ENCODE peak calls at places on chromosome 21, in five cellular contexts. One of them, this sample, is unnamed.

GRCh38 chr21:39097335-39097861 is 85.9 kb downstream of the PSMG1 start:
- DNase-seq in spleen: peak; percentile 89
- DNase-seq in SK-N-SH: peak; percentile 47
- DNase-seq in suprapubic skin: no peak
- DNase-seq in sigmoid colon: no peak
- DNase-seq in this sample: no peak

GRCh38 chr21:21481238-21481637 is 483.0 kb downstream of the NCAM2 start:
- DNase-seq in spleen: no peak
- DNase-seq in SK-N-SH: no peak
- DNase-seq in suprapubic skin: no peak
- DNase-seq in sigmoid colon: no peak
- DNase-seq in this sample: no peak

GRCh38 chr21:25366116-25366515 is 241.2 kb downstream of the MRPL39 start:
- DNase-seq in spleen: no peak
- DNase-seq in SK-N-SH: no peak
- DNase-seq in suprapubic skin: no peak
- DNase-seq in sigmoid colon: no peak
- DNase-seq in this sample: no peak

GRCh38 chr21:34669149-34669879 is 520 bp downstream of the CLIC6 start:
- DNase-seq in spleen: no peak
- DNase-seq in SK-N-SH: peak; percentile 26
- DNase-seq in suprapubic skin: peak; percentile 69
- DNase-seq in sigmoid colon: no peak
- DNase-seq in this sample: peak; percentile 54

GRCh38 chr21:28587748-28588147 is 404.9 kb downstream of the LTN1 start:
- DNase-seq in spleen: no peak
- DNase-seq in SK-N-SH: no peak
- DNase-seq in suprapubic skin: no peak
- DNase-seq in sigmoid colon: no peak
- DNase-seq in this sample: no peak

GRCh38 chr21:15278851-15279250 is 214.1 kb upstream of the NRIP1 start:
- DNase-seq in spleen: no peak
- DNase-seq in SK-N-SH: no peak
- DNase-seq in suprapubic skin: no peak
- DNase-seq in sigmoid colon: no peak
- DNase-seq in this sample: no peak

GRCh38 chr21:42559326-42559725 is 45.7 kb downstream of the SLC37A1 start:
- DNase-seq in spleen: peak; percentile 56
- DNase-seq in SK-N-SH: no peak
- DNase-seq in suprapubic skin: peak; percentile 31
- DNase-seq in sigmoid colon: peak; percentile 43
- DNase-seq in this sample: no peak

GRCh38 chr21:46050651-46051378 is 47.1 kb upstream of the COL6A2 start:
- DNase-seq in spleen: no peak
- DNase-seq in SK-N-SH: no peak
- DNase-seq in suprapubic skin: peak; percentile 61
- DNase-seq in sigmoid colon: peak; percentile 69
- DNase-seq in this sample: no peak

GRCh38 chr21:39314155-39315027 is 959 bp upstream of the BRWD1 start:
- DNase-seq in spleen: no peak
- DNase-seq in SK-N-SH: no peak
- DNase-seq in suprapubic skin: no peak
- DNase-seq in sigmoid colon: peak; percentile 72
- DNase-seq in this sample: peak; percentile 28

GRCh38 chr21:42652527-42653491 is 612 bp upstream of the PDE9A start:
- DNase-seq in spleen: peak; percentile 85
- DNase-seq in SK-N-SH: peak; percentile 98
- DNase-seq in suprapubic skin: no peak
- DNase-seq in sigmoid colon: peak; percentile 92
- DNase-seq in this sample: peak; percentile 75

GRCh38 chr21:32423846-32424535 is 11.5 kb downstream of the EVA1C start:
- DNase-seq in spleen: no peak
- DNase-seq in SK-N-SH: no peak
- DNase-seq in suprapubic skin: no peak
- DNase-seq in sigmoid colon: no peak
- DNase-seq in this sample: no peak

GRCh38 chr21:42079008-42079938 is 8.2 kb downstream of the UMODL1 start:
- DNase-seq in spleen: peak; percentile 66
- DNase-seq in SK-N-SH: no peak
- DNase-seq in suprapubic skin: no peak
- DNase-seq in sigmoid colon: no peak
- DNase-seq in this sample: no peak

GRCh38 chr21:31509108-31510017 is 150.1 kb upstream of the SOD1 start:
- DNase-seq in spleen: no peak
- DNase-seq in SK-N-SH: no peak
- DNase-seq in suprapubic skin: no peak
- DNase-seq in sigmoid colon: no peak
- DNase-seq in this sample: no peak

GRCh38 chr21:42405064-42406059 is 1.7 kb downstream of the UBASH3A start:
- DNase-seq in spleen: peak; percentile 43
- DNase-seq in SK-N-SH: no peak
- DNase-seq in suprapubic skin: no peak
- DNase-seq in sigmoid colon: peak; percentile 35
- DNase-seq in this sample: no peak

GRCh38 chr21:39175154-39175553 is 8.1 kb downstream of the PSMG1 start:
- DNase-seq in spleen: no peak
- DNase-seq in SK-N-SH: no peak
- DNase-seq in suprapubic skin: no peak
- DNase-seq in sigmoid colon: no peak
- DNase-seq in this sample: no peak

GRCh38 chr21:18142639-18143038 is 102.0 kb upstream of the CHODL start:
- DNase-seq in spleen: no peak
- DNase-seq in SK-N-SH: no peak
- DNase-seq in suprapubic skin: no peak
- DNase-seq in sigmoid colon: no peak
- DNase-seq in this sample: no peak

GRCh38 chr21:15978158-15978805 is 248.5 kb downstream of the USP25 start:
- DNase-seq in spleen: no peak
- DNase-seq in SK-N-SH: peak; percentile 22
- DNase-seq in suprapubic skin: no peak
- DNase-seq in sigmoid colon: no peak
- DNase-seq in this sample: no peak

GRCh38 chr21:39385299-39386145 is 36.6 kb upstream of the HMGN1 start:
- DNase-seq in spleen: peak; percentile 94
- DNase-seq in SK-N-SH: peak; percentile 89
- DNase-seq in suprapubic skin: peak; percentile 78
- DNase-seq in sigmoid colon: peak; percentile 93
- DNase-seq in this sample: peak; percentile 92

GRCh38 chr21:14737278-14737677 is 191.2 kb upstream of the SAMSN1 start:
- DNase-seq in spleen: no peak
- DNase-seq in SK-N-SH: no peak
- DNase-seq in suprapubic skin: no peak
- DNase-seq in sigmoid colon: no peak
- DNase-seq in this sample: no peak

GRCh38 chr21:33266050-33266783 is at the start of gene IL10RB:
- DNase-seq in spleen: peak; percentile 96
- DNase-seq in SK-N-SH: peak; percentile 96
- DNase-seq in suprapubic skin: peak; percentile 83
- DNase-seq in sigmoid colon: peak; percentile 80
- DNase-seq in this sample: peak; percentile 78

GRCh38 chr21:33924766-33925100 is 9.1 kb upstream of the ATP5PO start:
- DNase-seq in spleen: no peak
- DNase-seq in SK-N-SH: peak; percentile 32
- DNase-seq in suprapubic skin: peak; percentile 67
- DNase-seq in sigmoid colon: no peak
- DNase-seq in this sample: no peak

GRCh38 chr21:42193131-42193671 is 25.7 kb upstream of the ABCG1 start:
- DNase-seq in spleen: no peak
- DNase-seq in SK-N-SH: no peak
- DNase-seq in suprapubic skin: no peak
- DNase-seq in sigmoid colon: no peak
- DNase-seq in this sample: no peak

GRCh38 chr21:45531393-45532215 is 10.6 kb downstream of the SLC19A1 start:
- DNase-seq in spleen: peak; percentile 79
- DNase-seq in SK-N-SH: no peak
- DNase-seq in suprapubic skin: peak; percentile 54
- DNase-seq in sigmoid colon: peak; percentile 54
- DNase-seq in this sample: peak; percentile 23

GRCh38 chr21:32212116-32212515 is 66.7 kb downstream of the MIS18A start:
- DNase-seq in spleen: no peak
- DNase-seq in SK-N-SH: no peak
- DNase-seq in suprapubic skin: no peak
- DNase-seq in sigmoid colon: no peak
- DNase-seq in this sample: no peak

GRCh38 chr21:46156678-46157077 is 1.3 kb upstream of the FTCD start:
- DNase-seq in spleen: no peak
- DNase-seq in SK-N-SH: no peak
- DNase-seq in suprapubic skin: no peak
- DNase-seq in sigmoid colon: no peak
- DNase-seq in this sample: peak; percentile 18

GRCh38 chr21:26739189-26739588 is 106.0 kb downstream of the ADAMTS1 start:
- DNase-seq in spleen: no peak
- DNase-seq in SK-N-SH: no peak
- DNase-seq in suprapubic skin: no peak
- DNase-seq in sigmoid colon: no peak
- DNase-seq in this sample: no peak

GRCh38 chr21:42835611-42836401 is 43.5 kb downstream of the WDR4 start:
- DNase-seq in spleen: peak; percentile 34
- DNase-seq in SK-N-SH: no peak
- DNase-seq in suprapubic skin: peak; percentile 29
- DNase-seq in sigmoid colon: no peak
- DNase-seq in this sample: peak; percentile 13

GRCh38 chr21:42153746-42154145 is 65.2 kb upstream of the ABCG1 start:
- DNase-seq in spleen: no peak
- DNase-seq in SK-N-SH: no peak
- DNase-seq in suprapubic skin: peak; percentile 53
- DNase-seq in sigmoid colon: no peak
- DNase-seq in this sample: no peak

GRCh38 chr21:46599251-46599572 is 5.7 kb downstream of the S100B start:
- DNase-seq in spleen: no peak
- DNase-seq in SK-N-SH: peak; percentile 66
- DNase-seq in suprapubic skin: no peak
- DNase-seq in sigmoid colon: no peak
- DNase-seq in this sample: no peak

GRCh38 chr21:33394260-33394659 is 9.0 kb upstream of the IFNGR2 start:
- DNase-seq in spleen: no peak
- DNase-seq in SK-N-SH: no peak
- DNase-seq in suprapubic skin: no peak
- DNase-seq in sigmoid colon: peak; percentile 70
- DNase-seq in this sample: peak; percentile 39

GRCh38 chr21:40757366-40757765 is 89.6 kb downstream of the DSCAM start:
- DNase-seq in spleen: no peak
- DNase-seq in SK-N-SH: no peak
- DNase-seq in suprapubic skin: no peak
- DNase-seq in sigmoid colon: no peak
- DNase-seq in this sample: no peak

GRCh38 chr21:40754466-40754865 is 92.5 kb downstream of the DSCAM start:
- DNase-seq in spleen: no peak
- DNase-seq in SK-N-SH: no peak
- DNase-seq in suprapubic skin: no peak
- DNase-seq in sigmoid colon: no peak
- DNase-seq in this sample: no peak

GRCh38 chr21:40753756-40754155 is 93.2 kb downstream of the DSCAM start:
- DNase-seq in spleen: no peak
- DNase-seq in SK-N-SH: no peak
- DNase-seq in suprapubic skin: no peak
- DNase-seq in sigmoid colon: no peak
- DNase-seq in this sample: no peak

DNA sequence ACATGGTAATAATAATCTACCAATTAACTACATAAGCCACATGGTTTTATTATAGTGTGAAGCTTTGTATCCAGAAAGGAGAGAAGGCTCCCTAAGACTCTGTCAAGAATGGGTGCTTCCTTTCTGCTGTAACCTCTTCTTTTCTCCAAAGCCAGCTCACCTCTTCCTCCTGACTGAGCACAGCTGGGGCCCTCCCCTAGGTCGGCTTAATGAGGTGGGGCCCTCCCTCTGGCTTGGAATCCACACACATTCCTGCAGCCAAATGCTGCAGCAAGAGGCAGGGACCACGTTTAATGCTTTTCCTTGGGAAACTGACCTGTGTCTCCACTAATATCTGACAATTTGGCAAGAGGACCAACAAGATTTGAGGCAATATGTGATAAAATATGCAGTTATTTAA is 94.8 kb downstream of the DSCAM start:
- DNase-seq in spleen: no peak
- DNase-seq in SK-N-SH: no peak
- DNase-seq in suprapubic skin: no peak
- DNase-seq in sigmoid colon: no peak
- DNase-seq in this sample: no peak
- H3K9me3 ChIP-seq in spleen: no peaks in the 10 kb centered on the region
- H3K9me3 ChIP-seq in SK-N-SH: peaks cover 4% of the 10 kb centered on the region
- H3K9me3 ChIP-seq in suprapubic skin: no peaks in the 10 kb centered on the region
- H3K9me3 ChIP-seq in sigmoid colon: no peaks in the 10 kb centered on the region
- H3K9me3 ChIP-seq in this sample: no peaks in the 10 kb centered on the region

GRCh38 chr21:37454869-37455503 is 88.4 kb downstream of the DYRK1A start:
- DNase-seq in spleen: no peak
- DNase-seq in SK-N-SH: peak; percentile 28
- DNase-seq in suprapubic skin: no peak
- DNase-seq in sigmoid colon: no peak
- DNase-seq in this sample: no peak
- TF ChIP-seq POLR2AphosphoS5 in spleen: no peak
- TF ChIP-seq POLR2AphosphoS5 in SK-N-SH: no peak
- TF ChIP-seq POLR2AphosphoS5 in suprapubic skin: no peak
- TF ChIP-seq POLR2AphosphoS5 in sigmoid colon: no peak
- TF ChIP-seq POLR2AphosphoS5 in this sample: no peak

DNA sequence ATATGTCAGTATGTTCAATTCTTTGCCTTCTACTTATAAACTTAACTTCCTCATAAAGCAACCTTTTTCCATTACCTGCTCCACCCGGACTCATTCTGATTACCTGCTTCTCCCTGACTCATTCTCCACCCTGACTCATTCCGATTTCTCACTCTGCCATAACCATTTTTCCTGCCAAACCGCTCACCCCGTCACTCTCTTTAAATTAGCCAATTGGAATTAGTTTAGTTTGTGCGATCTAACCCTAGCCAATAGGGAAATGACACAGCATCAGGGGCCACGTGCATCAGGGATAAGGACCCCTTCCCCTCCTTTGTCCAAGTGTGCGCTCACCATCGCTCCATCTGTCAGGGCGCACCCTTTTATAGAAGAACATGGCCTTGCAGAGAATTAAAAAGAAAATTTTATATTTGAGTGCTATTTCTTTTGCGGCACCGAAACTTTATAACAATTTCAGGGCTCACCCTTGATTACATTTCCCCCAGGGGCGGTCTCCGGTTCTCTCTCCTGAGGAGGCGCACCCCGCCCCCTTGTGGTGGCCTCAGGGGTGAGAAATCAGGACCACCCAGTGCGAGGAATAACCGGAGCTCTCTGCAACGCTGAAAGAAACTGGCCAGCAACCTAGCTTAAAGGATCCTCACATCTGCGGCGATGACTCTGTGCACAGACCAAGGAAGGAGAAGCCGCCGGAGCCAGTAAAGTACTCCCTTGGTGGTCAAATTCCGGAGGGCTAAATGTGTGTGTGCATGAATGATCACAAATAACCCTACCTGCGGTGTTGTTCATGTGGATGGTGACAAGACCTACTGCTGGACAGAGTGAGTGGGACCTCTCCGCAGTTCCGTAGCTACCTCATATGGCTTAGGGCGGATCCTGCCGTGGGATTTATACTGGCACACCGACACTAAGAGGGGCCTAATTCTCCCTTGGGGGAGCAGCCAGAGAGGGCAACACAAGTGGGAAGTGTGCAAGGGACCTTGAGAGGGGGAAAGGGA is 30.3 kb upstream of the CBR3 start:
- DNase-seq in spleen: peak; percentile 79
- DNase-seq in SK-N-SH: peak; percentile 33
- DNase-seq in suprapubic skin: no peak
- DNase-seq in sigmoid colon: no peak
- DNase-seq in this sample: peak; percentile 35
- TF ChIP-seq CTCF in spleen: peak; percentile 35
- TF ChIP-seq CTCF in SK-N-SH: peak; percentile 39
- TF ChIP-seq CTCF in suprapubic skin: peak; percentile 45
- TF ChIP-seq CTCF in sigmoid colon: peak; percentile 8
- TF ChIP-seq CTCF in this sample: no peak

GRCh38 chr21:44521301-44521927 is 18.6 kb downstream of the KRTAP10-1 start:
- DNase-seq in spleen: peak; percentile 44
- DNase-seq in SK-N-SH: peak; percentile 10
- DNase-seq in suprapubic skin: peak; percentile 44
- DNase-seq in sigmoid colon: peak; percentile 32
- DNase-seq in this sample: no peak
- H3K9me3 ChIP-seq in spleen: no peaks in the 10 kb centered on the region
- H3K9me3 ChIP-seq in SK-N-SH: no peaks in the 10 kb centered on the region
- H3K9me3 ChIP-seq in suprapubic skin: no peaks in the 10 kb centered on the region
- H3K9me3 ChIP-seq in sigmoid colon: no peaks in the 10 kb centered on the region
- H3K9me3 ChIP-seq in this sample: no peaks in the 10 kb centered on the region